ENCODE peak calls at places on chromosomes 16 and 17, in five cellular contexts. R, Z, D, J and V are unnamed samples.

GRCh38 chr17:40651939-40652338 is 4.3 kb upstream of the SMARCE1 start:
- DNase-seq in D (no peak), R (no peak), J (peak; percentile 37), Z (no peak), V (no peak)

GRCh38 chr16:4351880-4352279 is 759 bp upstream of the PAM16 start:
- DNase-seq in J (no peak), Z (peak; percentile 62), R (no peak), D (no peak), V (no peak)

GRCh38 chr17:40320771-40321501 is 12.0 kb downstream of the RARA start:
- DNase-seq in Z (no peak), D (no peak), J (no peak), R (no peak), V (no peak)

GRCh38 chr16:69340095-69340644 is 598 bp downstream of the NIP7 start:
- DNase-seq in Z (no peak), J (peak; percentile 25), R (no peak), D (no peak), V (no peak)

GRCh38 chr17:44376124-44376523 is 12.5 kb upstream of the FAM171A2 start:
- DNase-seq in R (no peak), Z (peak; percentile 18), J (peak; percentile 68), D (no peak), V (no peak)

GRCh38 chr16:46620265-46621005 is 744 bp downstream of the SHCBP1 start:
- DNase-seq in Z (peak; percentile 8), D (no peak), R (no peak), J (no peak), V (no peak)

GRCh38 chr17:76515291-76515949 is 14.2 kb upstream of the RHBDF2 start:
- DNase-seq in R (no peak), Z (peak; percentile 89), J (no peak), D (peak; percentile 47), V (peak; percentile 82)

GRCh38 chr17:19378416-19379293 is at the start of gene MAPK7:
- DNase-seq in R (peak; percentile 43), D (no peak), J (no peak), Z (no peak), V (no peak)

GRCh38 chr17:4710693-4711634 is 532 bp downstream of the ARRB2 start:
- DNase-seq in Z (no peak), D (no peak), J (no peak), R (no peak), V (no peak)

GRCh38 chr17:62761884-62762283 is 46.2 kb downstream of the MARCHF10 start:
- DNase-seq in J (peak; percentile 93), D (no peak), Z (no peak), R (peak; percentile 56), V (no peak)

GRCh38 chr16:15777533-15778203 is 79.2 kb downstream of the MYH11 start:
- DNase-seq in D (no peak), Z (peak; percentile 43), R (peak; percentile 24), J (peak; percentile 90), V (no peak)

GRCh38 chr17:12231027-12231682 is 210.5 kb downstream of the MAP2K4 start:
- DNase-seq in Z (peak; percentile 14), R (no peak), J (peak; percentile 22), D (no peak), V (no peak)

GRCh38 chr17:74442670-74443515 is 11.0 kb downstream of the GPRC5C start:
- DNase-seq in R (peak; percentile 39), D (no peak), J (no peak), Z (no peak), V (peak; percentile 21)

GRCh38 chr17:77834170-77835115 is 124.1 kb upstream of the TNRC6C start:
- DNase-seq in Z (peak; percentile 93), D (peak; percentile 35), J (peak; percentile 94), R (no peak), V (peak; percentile 67)

GRCh38 chr16:9061358-9061813 is 30.1 kb upstream of the HAPSTR1 start:
- DNase-seq in Z (no peak), D (no peak), J (no peak), R (no peak), V (no peak)

GRCh38 chr17:63275318-63275967 is 170.7 kb downstream of the CYB561 start:
- DNase-seq in J (peak; percentile 49), Z (peak; percentile 95), R (no peak), D (no peak), V (peak; percentile 96)

GRCh38 chr16:13873835-13874438 is 46.0 kb upstream of the ERCC4 start:
- DNase-seq in R (no peak), Z (no peak), D (no peak), J (peak; percentile 67), V (peak; percentile 1)

GRCh38 chr16:10878328-10878643 is 1.3 kb downstream of the CIITA start:
- DNase-seq in Z (no peak), J (no peak), D (no peak), R (no peak), V (no peak)

GRCh38 chr17:31787857-31788570 is 71.0 kb downstream of the COPRS start:
- DNase-seq in R (no peak), J (peak; percentile 33), D (no peak), Z (peak; percentile 63), V (peak; percentile 92)

GRCh38 chr17:82023447-82024241 is 539 bp downstream of the LRRC45 start:
- DNase-seq in D (no peak), R (no peak), Z (no peak), J (peak; percentile 49), V (no peak)

GRCh38 chr17:27288183-27288582 is 5.7 kb upstream of the WSB1 start:
- DNase-seq in D (no peak), J (no peak), R (no peak), Z (no peak), V (no peak)

GRCh38 chr17:5644065-5644464 is 59.8 kb upstream of the NLRP1 start:
- DNase-seq in Z (no peak), J (no peak), D (no peak), R (no peak), V (no peak)

GRCh38 chr16:50282010-50282538 is 15.7 kb downstream of the ADCY7 start:
- DNase-seq in D (peak; percentile 38), R (no peak), Z (peak; percentile 31), J (no peak), V (no peak)

GRCh38 chr17:41782142-41782541 is 4.4 kb downstream of the JUP start:
- DNase-seq in J (no peak), Z (no peak), D (no peak), R (no peak), V (no peak)

GRCh38 chr16:78629173-78629572 is 529.7 kb downstream of the WWOX start:
- DNase-seq in Z (peak; percentile 2), R (no peak), J (no peak), D (no peak), V (no peak)

GRCh38 chr16:66003196-66003595 is 363.3 kb upstream of the CDH5 start:
- DNase-seq in Z (no peak), R (no peak), J (no peak), D (no peak), V (no peak)

GRCh38 chr16:12498077-12498476 is 305.6 kb downstream of the CPPED1 start:
- DNase-seq in Z (no peak), J (no peak), R (no peak), D (no peak), V (no peak)

GRCh38 chr17:5785867-5786509 is 201.7 kb upstream of the NLRP1 start:
- DNase-seq in Z (peak; percentile 11), D (no peak), R (no peak), J (peak; percentile 50), V (peak; percentile 64)

GRCh38 chr17:27677191-27677590 is 46.2 kb downstream of the LGALS9 start:
- DNase-seq in D (no peak), Z (no peak), J (no peak), R (no peak), V (no peak)

GRCh38 chr16:55668337-55669281 is 12.8 kb downstream of the SLC6A2 start:
- DNase-seq in D (no peak), R (no peak), J (peak; percentile 93), Z (peak; percentile 10), V (no peak)

GRCh38 chr17:19958023-19958422 is 19.6 kb downstream of the AKAP10 start:
- DNase-seq in Z (peak; percentile 93), J (peak; percentile 98), D (no peak), R (no peak), V (peak; percentile 98)

GRCh38 chr16:23398987-23399805 is 53.8 kb downstream of the COG7 start:
- DNase-seq in J (peak; percentile 44), Z (no peak), R (no peak), D (no peak), V (no peak)

GRCh38 chr16:30356401-30357084 is 1.4 kb upstream of the CD2BP2 start:
- DNase-seq in D (no peak), R (no peak), Z (no peak), J (no peak), V (no peak)

GRCh38 chr16:75160386-75160785 is 12.1 kb downstream of the ZFP1 start:
- DNase-seq in Z (no peak), R (no peak), J (no peak), D (no peak), V (no peak)

GRCh38 chr17:77074681-77075080 is 66.1 kb upstream of the SEC14L1 start:
- DNase-seq in R (no peak), D (no peak), J (no peak), Z (no peak), V (no peak)